ENCODE peak calls at places on chromosomes 11 and 22, in five cellular contexts. R is GM23338, X is uterus, A is HFF-Myc, N is psoas muscle. B is an unnamed sample.

GRCh38 chr11:70399681-70400112 is 1.4 kb downstream of the CTTN start:
- DNase-seq in R (peak), X (peak), A (peak), N (peak), B (no peak)

GRCh38 chr11:2462986-2463765 is 18.4 kb downstream of the KCNQ1 start:
- DNase-seq in R (no peak), X (no peak), A (no peak), N (no peak), B (no peak)

GRCh38 chr11:123755344-123755743 is 1.0 kb upstream of the OR6X1 start:
- DNase-seq in R (no peak), X (no peak), A (no peak), N (no peak), B (no peak)

GRCh38 chr11:46330887-46331652 is 16.2 kb upstream of the DGKZ start:
- DNase-seq in R (no peak), X (no peak), A (no peak), N (no peak), B (no peak)

GRCh38 chr11:121318848-121319834 is 26.6 kb downstream of the SC5D start:
- DNase-seq in R (peak), X (no peak), A (peak), N (no peak), B (no peak)

GRCh38 chr11:65112551-65113360 is 1.1 kb downstream of the TM7SF2 start:
- DNase-seq in R (peak), X (peak), A (no peak), N (peak), B (peak)

GRCh38 chr11:120285256-120285655 is 39.8 kb upstream of the TLCD5 start:
- DNase-seq in R (no peak), X (no peak), A (no peak), N (no peak), B (no peak)

GRCh38 chr11:12686246-12687060 is 12.2 kb downstream of the TEAD1 start:
- DNase-seq in R (no peak), X (no peak), A (no peak), N (no peak), B (no peak)

GRCh38 chr11:59849129-59849528 is 3.8 kb upstream of the CBLIF start:
- DNase-seq in R (no peak), X (no peak), A (no peak), N (no peak), B (no peak)

GRCh38 chr11:116893906-116894305 is 56.5 kb upstream of the APOA1 start:
- DNase-seq in R (no peak), X (no peak), A (no peak), N (no peak), B (no peak)

GRCh38 chr11:93532285-93532789 is 10.9 kb downstream of the SMCO4 start:
- DNase-seq in R (no peak), X (no peak), A (no peak), N (no peak), B (no peak)

DNA sequence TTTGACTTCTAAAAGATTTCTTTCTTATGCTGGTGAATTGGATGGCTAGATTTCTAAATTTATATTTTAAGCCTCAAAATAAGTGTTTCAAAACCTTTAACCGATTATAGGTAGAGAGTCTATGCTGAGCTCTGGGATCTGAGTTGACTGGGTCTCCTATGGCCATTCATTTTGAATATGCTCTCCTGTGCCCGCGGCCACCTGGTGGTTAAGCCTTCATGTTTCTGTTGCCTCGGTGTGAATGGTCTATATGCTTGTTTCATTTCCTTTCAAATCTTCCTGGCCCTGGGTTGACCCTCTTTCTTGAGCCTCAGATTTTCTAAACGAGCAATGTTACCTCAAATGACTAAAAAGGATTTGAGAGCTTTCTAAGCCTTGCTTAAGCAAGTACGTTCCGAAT is 789.3 kb upstream of the KIRREL3 start:
- DNase-seq in R (peak), X (no peak), A (no peak), N (no peak), B (no peak)
- TF ChIP-seq CTCF in R (peak), X (no peak), A (peak), N (peak), B (no peak)

GRCh38 chr11:66235141-66235540 is 33.3 kb upstream of the RAB1B start:
- DNase-seq in R (no peak), X (no peak), A (no peak), N (no peak), B (no peak)

GRCh38 chr11:66239998-66240780 is 28.2 kb upstream of the RAB1B start:
- DNase-seq in R (no peak), X (no peak), A (no peak), N (no peak), B (no peak)

GRCh38 chr11:66238786-66239413 is 29.5 kb upstream of the RAB1B start:
- DNase-seq in R (no peak), X (no peak), A (no peak), N (no peak), B (no peak)

GRCh38 chr11:66240781-66241136 is 27.7 kb upstream of the RAB1B start:
- DNase-seq in R (no peak), X (no peak), A (no peak), N (no peak), B (no peak)

GRCh38 chr11:66237867-66238266 is 30.6 kb upstream of the RAB1B start:
- DNase-seq in R (peak), X (no peak), A (no peak), N (no peak), B (no peak)
- TF ChIP-seq CTCF in R (no peak), X (no peak), A (no peak), N (no peak), B (no peak)

GRCh38 chr11:106231591-106231990 is 154.1 kb downstream of the AASDHPPT start:
- DNase-seq in R (no peak), X (no peak), A (peak), N (no peak), B (no peak)
- TF ChIP-seq CTCF in R (no peak), X (peak), A (peak), N (no peak), B (no peak)

GRCh38 chr11:9367551-9367950 is 16.9 kb upstream of the IPO7 start:
- DNase-seq in R (no peak), X (no peak), A (no peak), N (no peak), B (no peak)

GRCh38 chr11:9363954-9364912 is 20.2 kb upstream of the IPO7 start:
- DNase-seq in R (peak), X (peak), A (peak), N (peak), B (peak)

GRCh38 chr11:9357041-9357440 is 27.4 kb upstream of the IPO7 start:
- DNase-seq in R (no peak), X (no peak), A (no peak), N (no peak), B (no peak)

GRCh38 chr11:9362393-9362863 is 22.0 kb upstream of the IPO7 start:
- DNase-seq in R (peak), X (no peak), A (no peak), N (no peak), B (no peak)
- TF ChIP-seq CTCF in R (no peak), X (no peak), A (no peak), N (no peak), B (no peak)

DNA sequence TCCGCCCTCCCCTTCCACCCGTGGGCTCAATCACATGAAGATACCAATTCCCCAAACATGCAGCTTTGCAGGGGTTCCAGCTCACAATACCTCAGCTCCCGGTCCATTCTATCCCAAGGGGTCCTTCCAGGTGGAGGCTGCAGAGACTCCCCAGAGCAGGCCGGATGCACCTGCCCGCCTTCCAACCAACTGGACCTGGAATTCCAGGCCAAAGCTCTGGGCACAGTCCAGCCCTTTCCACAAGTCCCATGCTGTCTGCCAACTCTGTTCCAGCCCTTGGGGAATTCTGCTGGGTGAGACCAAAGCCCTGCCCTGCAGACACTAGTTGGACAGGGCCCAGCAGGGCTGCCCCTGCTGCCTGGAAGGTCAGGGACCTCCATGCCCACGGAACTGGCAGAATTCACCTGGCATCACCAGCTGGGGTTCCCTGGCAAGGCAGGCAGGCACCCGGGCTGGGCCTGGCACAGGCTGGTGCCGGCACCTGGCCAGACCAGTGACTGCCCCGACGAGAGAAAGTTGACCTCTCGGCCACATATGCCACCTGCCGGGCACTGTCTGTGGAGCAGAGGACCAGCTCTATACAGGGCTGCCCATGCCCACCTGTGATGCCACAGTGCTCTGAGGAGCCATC is 4.9 kb downstream of the SYT7 start:
- DNase-seq in R (no peak), X (no peak), A (no peak), N (no peak), B (no peak)
- TF ChIP-seq CTCF in R (no peak), X (no peak), A (no peak), N (no peak), B (no peak)

GRCh38 chr22:41966607-41967240 is 2.5 kb upstream of the SEPTIN3 start:
- DNase-seq in R (peak), X (no peak), A (peak), N (no peak), B (peak)
- TF ChIP-seq CTCF in R (peak), X (no peak), A (peak), N (peak), B (peak)

GRCh38 chr22:37319469-37319868 is 37.2 kb downstream of the CYTH4 start:
- DNase-seq in R (no peak), X (no peak), A (no peak), N (no peak), B (no peak)

GRCh38 chr22:37317698-37318210 is 35.4 kb downstream of the CYTH4 start:
- DNase-seq in R (no peak), X (no peak), A (no peak), N (no peak), B (no peak)

GRCh38 chr22:37316405-37316804 is 34.1 kb downstream of the CYTH4 start:
- DNase-seq in R (no peak), X (no peak), A (no peak), N (no peak), B (no peak)

GRCh38 chr22:37316875-37317371 is 34.6 kb downstream of the CYTH4 start:
- DNase-seq in R (peak), X (peak), A (peak), N (peak), B (peak)

GRCh38 chr22:37318255-37319109 is 36.2 kb downstream of the CYTH4 start:
- DNase-seq in R (no peak), X (no peak), A (no peak), N (no peak), B (no peak)
- TF ChIP-seq CTCF in R (no peak), X (no peak), A (peak), N (no peak), B (no peak)

DNA sequence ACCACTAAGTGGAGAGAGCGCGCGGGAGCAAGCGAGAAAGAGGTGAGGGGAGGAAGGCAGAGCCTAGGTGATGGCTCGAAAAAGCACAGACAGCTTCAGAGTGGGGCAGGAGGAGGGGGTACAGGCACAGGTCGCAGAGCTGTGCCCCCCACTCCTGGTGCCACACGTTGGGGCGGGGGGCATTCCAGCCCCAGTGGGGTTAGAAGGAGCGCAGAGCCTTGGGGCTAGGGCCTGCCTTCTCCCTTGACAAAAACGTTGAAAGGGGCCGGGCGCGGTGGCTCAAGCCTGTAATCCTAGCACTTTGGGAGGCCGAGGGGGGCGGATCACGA is 41.6 kb upstream of the ISX start:
- DNase-seq in R (no peak), X (no peak), A (no peak), N (no peak), B (no peak)
- TF ChIP-seq CTCF in R (no peak), X (no peak), A (no peak), N (no peak), B (no peak)

GRCh38 chr11:127471662-127472061 is 471.1 kb upstream of the KIRREL3 start:
- DNase-seq in R (peak), X (no peak), A (no peak), N (no peak), B (no peak)
- TF ChIP-seq CTCF in R (peak), X (no peak), A (peak), N (no peak), B (no peak)

GRCh38 chr11:449889-450808 is at the start of gene PTDSS2:
- DNase-seq in R (peak), X (peak), A (peak), N (peak), B (peak)

GRCh38 chr11:452203-452744 is 2.2 kb downstream of the PTDSS2 start:
- DNase-seq in R (no peak), X (no peak), A (no peak), N (no peak), B (no peak)

GRCh38 chr11:451738-452137 is 1.7 kb downstream of the PTDSS2 start:
- DNase-seq in R (no peak), X (no peak), A (no peak), N (no peak), B (no peak)

GRCh38 chr11:452916-453527 is 2.9 kb downstream of the PTDSS2 start:
- DNase-seq in R (no peak), X (no peak), A (no peak), N (no peak), B (no peak)

DNA sequence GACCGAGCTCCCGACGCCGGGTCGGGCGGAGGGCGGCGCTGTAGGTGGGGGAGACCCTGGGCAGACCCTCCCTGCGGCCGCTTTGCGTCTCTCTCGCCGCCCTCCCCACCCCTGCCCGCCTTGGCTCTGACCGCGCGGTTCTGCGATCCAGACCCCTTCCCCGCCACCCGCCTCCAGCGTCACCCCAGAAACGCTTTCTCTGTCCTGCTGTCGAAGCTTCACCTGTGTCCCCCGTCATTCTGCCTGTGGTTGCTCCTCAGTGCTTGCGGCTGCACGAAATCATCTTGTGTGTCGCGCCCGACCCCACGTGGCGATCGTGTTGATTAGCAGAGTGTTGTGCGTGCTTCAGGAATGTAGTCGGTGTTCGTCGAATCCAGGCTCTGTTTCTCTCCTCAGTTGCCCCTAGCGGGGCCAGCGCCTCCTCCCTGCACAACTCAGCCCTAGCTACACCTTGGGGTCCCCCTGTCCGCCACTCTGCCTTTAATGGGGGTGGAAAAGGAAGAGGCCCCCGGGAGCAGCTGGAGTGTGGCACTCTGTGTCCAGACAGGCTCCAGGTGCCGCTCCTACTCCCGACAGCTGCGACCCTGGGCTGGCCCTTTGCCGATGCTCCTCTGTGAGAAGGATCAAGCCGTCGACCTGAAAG is 851 bp downstream of the PTDSS2 start:
- DNase-seq in R (peak), X (peak), A (no peak), N (peak), B (peak)
- TF ChIP-seq CTCF in R (no peak), X (no peak), A (no peak), N (no peak), B (no peak)